ENCODE peak calls at places on chromosomes 4 and X, in ten cellular contexts. E is A549, F is SK-N-SH, W is GM23248, U is neural progenitor cell, O is mammary epithelial cell, S is fibroblast of lung, R is PC-9, T is Karpas-422, D is K562. Q is an unnamed sample. For H3K4me1, the result is how much of the 10 kb centered on the place peaks cover.

GRCh38 chr4:82268050-82268825 is 105.6 kb downstream of the HNRNPD start:
- DNase-seq in E (peak), F (peak), W (peak), U (peak), O (peak), S (peak), R (no peak), T (peak), D (peak), Q (peak)

GRCh38 chr4:109559625-109559982 is 442 bp upstream of the MCUB start:
- DNase-seq in E (no peak), F (peak), W (peak), U (no peak), O (no peak), S (peak), R (no peak), T (peak), D (peak), Q (peak)

GRCh38 chrX:1496076-1496475 is 40.9 kb downstream of the P2RY8 start:
- DNase-seq in E (no peak), F (no peak), W (no peak), U (no peak), O (no peak), S (no peak), R (no peak), T (no peak), D (no peak), Q (no peak)

GRCh38 chr4:147874109-147874508 is 142.2 kb downstream of the ARHGAP10 start:
- DNase-seq in E (no peak), F (no peak), W (no peak), U (no peak), O (no peak), S (no peak), R (no peak), T (no peak), D (no peak), Q (no peak)

GRCh38 chrX:107725761-107726555 is 49.6 kb downstream of the TSC22D3 start:
- DNase-seq in E (peak), F (no peak), W (no peak), U (no peak), O (peak), S (peak), R (peak), T (no peak), D (no peak), Q (no peak)

GRCh38 chrX:2566044-2566443 is 65.3 kb upstream of the DHRSX start:
- DNase-seq in E (no peak), F (no peak), W (no peak), U (no peak), O (no peak), S (no peak), R (no peak), T (no peak), D (no peak), Q (no peak)

GRCh38 chr4:88341227-88342192 is 37.1 kb upstream of the HERC6 start:
- DNase-seq in E (peak), F (no peak), W (peak), U (no peak), O (peak), S (peak), R (peak), T (no peak), D (no peak), Q (peak)

GRCh38 chr4:11545651-11546050 is 117.0 kb upstream of the HS3ST1 start:
- DNase-seq in E (no peak), F (no peak), W (no peak), U (no peak), O (no peak), S (no peak), R (no peak), T (no peak), D (no peak), Q (no peak)

GRCh38 chrX:46730765-46731164 is 28.2 kb downstream of the SLC9A7 start:
- DNase-seq in E (no peak), F (no peak), W (no peak), U (no peak), O (no peak), S (no peak), R (no peak), T (no peak), D (no peak), Q (no peak)

GRCh38 chr4:151673913-151674520 is 86.8 kb downstream of the GATB start:
- DNase-seq in E (no peak), F (peak), W (no peak), U (no peak), O (no peak), S (no peak), R (no peak), T (no peak), D (no peak), Q (no peak)

GRCh38 chrX:155889328-155889727 is 8.2 kb downstream of the VAMP7 start:
- DNase-seq in E (no peak), F (no peak), W (no peak), U (no peak), O (no peak), S (no peak), R (no peak), T (no peak), D (no peak), Q (no peak)
- H3K4me1 ChIP-seq in E (under half), F (under half), W (under half), U (under half), O (under half), S (under half), R (under half), T (under half), D (under half), Q (under half)

DNA sequence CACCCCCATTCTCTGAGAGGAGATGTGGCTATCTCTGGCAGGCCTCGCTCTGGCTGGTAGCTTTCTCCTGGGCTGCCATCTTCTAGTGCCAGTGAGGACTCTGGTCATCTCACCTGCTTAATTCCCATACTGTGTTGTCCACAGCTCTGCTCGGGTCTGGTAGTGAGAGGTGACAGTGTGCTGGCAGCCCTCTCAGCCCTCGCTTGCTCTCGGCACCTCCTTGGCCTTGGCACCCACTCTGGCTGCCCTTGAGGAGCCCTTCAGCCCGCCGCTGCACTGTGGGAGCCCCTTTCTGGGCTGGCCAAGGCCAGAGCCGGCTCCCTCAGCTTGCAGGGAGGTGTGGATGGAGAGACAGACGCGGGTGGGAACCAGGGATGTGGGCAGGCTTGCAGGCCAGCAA is 52.7 kb downstream of the CPLX1 start:
- DNase-seq in E (no peak), F (no peak), W (no peak), U (no peak), O (no peak), S (no peak), R (no peak), T (no peak), D (no peak), Q (no peak)
- H3K4me2 ChIP-seq in E (no peak), F (no peak), W (no peak), U (no peak), O (no peak), S (no peak), R (no peak), T (no peak), D (no peak), Q (no peak)

GRCh38 chr4:1246111-1246881 is 2.6 kb downstream of the CTBP1 start:
- DNase-seq in E (no peak), F (peak), W (peak), U (no peak), O (peak), S (no peak), R (peak), T (peak), D (peak), Q (peak)
- H3K4me3 ChIP-seq in E (peak), F (peak), W (peak), U (no peak), O (peak), S (peak), R (peak), T (peak), D (no peak), Q (peak)

GRCh38 chr4:104020641-104021040 is 300.9 kb upstream of the TACR3 start:
- DNase-seq in E (no peak), F (no peak), W (no peak), U (no peak), O (no peak), S (no peak), R (no peak), T (no peak), D (no peak), Q (no peak)
- H3K4me1 ChIP-seq in E (under half), F (under half), W (under half), U (under half), O (under half), S (under half), R (under half), T (under half), D (under half), Q (under half)

DNA sequence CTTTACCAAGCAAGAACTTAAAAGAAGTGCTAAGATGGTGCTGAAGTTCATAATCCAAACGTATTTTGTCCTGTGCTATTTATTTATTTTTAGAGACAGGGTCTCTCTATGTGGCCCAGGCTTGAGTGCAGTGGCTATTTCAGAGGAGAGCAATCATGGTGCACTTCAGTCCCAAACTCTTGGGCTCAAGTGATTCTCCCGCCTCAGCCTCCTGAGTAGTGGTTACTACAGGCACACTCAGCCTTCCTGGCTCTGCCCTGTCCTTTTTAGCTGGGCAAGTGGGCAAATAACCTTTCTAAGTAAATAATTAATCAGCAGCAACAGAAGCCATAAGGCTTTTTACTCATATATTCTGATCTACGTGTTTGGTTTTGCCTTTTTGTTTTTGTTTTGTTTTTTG is 2.6 kb downstream of the NSD2 start:
- DNase-seq in E (no peak), F (no peak), W (no peak), U (no peak), O (no peak), S (no peak), R (no peak), T (no peak), D (no peak), Q (peak)
- H3K4me2 ChIP-seq in E (peak), F (peak), W (peak), U (peak), O (peak), S (peak), R (peak), T (peak), D (peak), Q (peak)

GRCh38 chrX:133983974-133984578 is 1.3 kb downstream of the GPC3 start:
- DNase-seq in E (no peak), F (no peak), W (no peak), U (peak), O (no peak), S (no peak), R (no peak), T (no peak), D (no peak), Q (no peak)
- H3K4me3 ChIP-seq in E (no peak), F (no peak), W (no peak), U (peak), O (no peak), S (no peak), R (no peak), T (no peak), D (no peak), Q (no peak)

GRCh38 chr4:6785572-6785925 is 3.0 kb downstream of the KIAA0232 start:
- DNase-seq in E (no peak), F (no peak), W (no peak), U (peak), O (no peak), S (no peak), R (no peak), T (no peak), D (no peak), Q (peak)
- H3K4me1 ChIP-seq in E (under half), F (under half), W (under half), U (under half), O (under half), S (under half), R (under half), T (under half), D (under half), Q (under half)

GRCh38 chrX:57368158-57368557 is 81.7 kb downstream of the FAAH2 start:
- DNase-seq in E (no peak), F (no peak), W (no peak), U (no peak), O (no peak), S (no peak), R (no peak), T (no peak), D (no peak), Q (no peak)
- H3K4me2 ChIP-seq in E (no peak), F (no peak), W (no peak), U (no peak), O (no peak), S (no peak), R (no peak), T (no peak), D (no peak), Q (no peak)